ENCODE peak calls at places on chromosomes 13 and 19, in six cellular contexts. W is tibial artery, M is uterus, Z is HCT116, V is body of pancreas, Q is fibroblast of lung. P is an unnamed sample. For H3K4me1 and H3K27me3, the result is how much of the 10 kb centered on the place peaks cover.

GRCh38 chr19:18710986-18711751 is 27.7 kb downstream of the CRTC1 start:
- DNase-seq in V (no peak), W (peak), M (peak), Q (peak), Z (no peak), P (no peak)

GRCh38 chr19:29622191-29623070 is 16.3 kb downstream of the POP4 start:
- DNase-seq in M (no peak), Z (no peak), W (no peak), V (no peak), Q (no peak), P (no peak)

GRCh38 chr13:106383791-106384190 is 151.7 kb downstream of the EFNB2 start:
- DNase-seq in Q (no peak), M (no peak), V (no peak), Z (no peak), W (no peak), P (no peak)

GRCh38 chr13:19810996-19811881 is 28.5 kb upstream of the PSPC1 start:
- DNase-seq in Q (no peak), V (no peak), W (no peak), Z (no peak), M (no peak), P (no peak)

GRCh38 chr19:18417250-18418033 is 1.8 kb upstream of the SSBP4 start:
- DNase-seq in W (peak), V (peak), Z (no peak), Q (peak), M (peak), P (no peak)

GRCh38 chr19:17109962-17110598 is 34.5 kb downstream of the MYO9B start:
- DNase-seq in W (peak), M (no peak), Z (no peak), V (no peak), Q (no peak), P (no peak)

GRCh38 chr19:28027116-28027515 is 1185.8 kb downstream of the UQCRFS1 start:
- DNase-seq in Z (no peak), Q (peak), V (no peak), M (no peak), W (no peak), P (no peak)

GRCh38 chr19:49363265-49364082 is at the start of gene DKKL1:
- DNase-seq in Q (peak), V (peak), Z (peak), W (peak), M (peak), P (peak)

DNA sequence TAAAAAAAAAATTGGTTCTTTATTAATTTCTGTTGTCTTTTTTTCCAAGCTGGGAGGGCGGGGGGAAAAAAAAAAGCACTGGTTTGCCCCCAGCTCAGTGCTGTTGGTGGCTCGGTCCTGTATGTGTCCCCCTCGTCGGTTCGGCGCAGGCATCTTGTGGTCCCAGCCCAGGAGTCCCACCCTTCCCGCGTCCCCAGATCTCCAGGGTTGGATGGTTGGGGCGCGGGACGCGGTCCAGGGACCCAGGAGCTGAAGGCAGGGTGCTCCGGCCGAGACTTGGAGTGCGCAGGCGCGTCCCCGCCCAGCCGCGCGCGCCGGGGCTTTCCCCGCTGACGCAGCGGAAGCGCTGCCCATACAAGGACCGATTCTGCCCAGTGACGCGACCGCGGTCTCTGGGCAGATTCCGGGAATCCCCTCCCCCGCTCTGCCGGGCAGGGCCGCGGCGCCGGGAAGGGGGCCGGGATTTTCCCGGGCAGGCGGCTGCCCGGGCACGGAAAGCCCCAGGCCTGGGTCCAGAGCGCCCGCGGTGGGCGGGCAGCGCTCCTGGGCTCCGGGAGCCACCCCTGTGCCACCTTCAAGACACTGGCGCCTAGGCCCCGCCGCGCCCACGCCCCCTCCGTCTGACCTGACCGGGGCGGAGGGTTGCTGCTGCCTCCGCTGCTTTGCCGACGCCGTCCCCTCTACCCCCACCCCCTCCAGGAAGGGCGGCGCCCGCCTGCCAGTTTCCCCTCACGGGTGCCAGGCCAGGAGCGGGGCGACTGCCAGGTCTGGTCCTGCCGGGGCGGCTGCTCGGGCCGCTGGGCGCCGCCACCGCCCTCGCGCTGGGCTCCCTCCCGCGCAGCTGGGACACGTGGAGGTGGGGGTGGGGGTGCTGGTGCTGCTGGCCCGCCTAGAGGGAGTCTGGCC is 2.3 kb downstream of the JUNB start:
- DNase-seq in W (peak), M (peak), Z (peak), Q (peak), V (peak), P (peak)
- H3K4me1 ChIP-seq in W (under half), M (under half), Z (half or more), Q (under half), V (under half), P (under half)

DNA sequence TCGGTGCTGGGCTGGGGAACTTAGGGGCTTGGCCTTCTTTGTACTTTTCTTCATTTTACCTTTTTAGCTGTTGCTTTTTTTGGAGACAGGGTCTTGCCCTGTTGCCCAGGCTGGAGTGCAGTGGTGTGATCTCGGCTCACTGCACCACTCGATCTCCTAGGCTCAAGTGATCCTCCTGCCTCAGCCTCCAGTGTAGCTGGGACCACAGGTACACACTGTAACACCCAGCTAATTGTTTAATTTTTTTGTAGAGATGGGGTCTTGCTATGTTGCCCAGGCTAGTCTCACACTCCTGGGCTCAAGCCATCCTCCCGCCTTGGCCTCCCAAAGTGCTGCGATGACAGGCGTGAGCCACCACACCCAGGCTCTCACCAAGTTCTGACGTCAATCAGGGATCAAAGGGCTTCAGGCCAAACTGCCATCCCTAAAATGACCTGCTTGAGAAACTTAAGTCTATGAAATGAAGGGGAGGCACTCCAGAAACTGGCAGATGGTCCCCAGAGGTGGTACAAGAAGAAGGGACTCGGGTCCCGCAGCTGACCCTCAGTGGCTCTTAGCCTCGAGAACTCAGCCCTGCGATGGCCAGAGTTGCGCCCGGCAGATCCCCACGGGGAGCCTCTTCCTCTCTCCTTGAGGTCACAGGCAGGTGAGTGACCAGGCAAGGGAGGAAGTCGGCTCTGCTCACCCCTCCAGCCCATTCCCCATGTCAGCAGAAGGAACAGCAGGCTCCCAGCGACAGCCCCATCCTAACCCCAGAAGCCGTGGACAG is 61.7 kb downstream of the GNG7 start:
- DNase-seq in Q (no peak), V (no peak), W (no peak), M (no peak), Z (no peak), P (no peak)
- H3K27ac ChIP-seq in Q (no peak), V (no peak), W (no peak), M (no peak), Z (no peak), P (no peak)

GRCh38 chr19:32268381-32268780 is 77.0 kb upstream of the ZNF507 start:
- DNase-seq in Q (no peak), W (no peak), V (no peak), Z (no peak), M (no peak), P (no peak)

GRCh38 chr19:32269831-32270230 is 75.6 kb upstream of the ZNF507 start:
- DNase-seq in Z (no peak), V (no peak), Q (no peak), W (no peak), M (no peak), P (no peak)

DNA sequence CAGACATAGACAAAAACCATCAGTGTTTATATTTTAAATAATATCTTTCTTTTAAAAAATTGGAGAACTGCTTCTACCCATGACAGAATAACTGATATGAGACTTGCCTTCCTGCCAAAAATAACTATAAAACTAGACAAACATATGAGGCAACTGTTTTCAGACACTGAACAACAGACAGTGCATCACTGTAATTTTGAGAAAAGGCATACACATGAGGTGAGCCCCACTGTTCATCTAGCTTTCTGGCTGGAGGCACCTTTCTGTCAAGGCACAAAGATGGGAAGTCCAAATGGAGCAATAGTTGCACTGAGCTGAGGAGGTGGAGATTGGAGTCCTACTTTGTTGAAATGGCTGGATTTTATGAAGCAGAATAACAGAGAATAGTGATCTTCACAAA is 71.9 kb upstream of the ZNF507 start:
- DNase-seq in Z (no peak), Q (no peak), M (no peak), V (no peak), W (no peak), P (no peak)
- H3K27me3 ChIP-seq in Z (under half), Q (under half), M (under half), V (under half), W (under half), P (under half)

GRCh38 chr19:2237051-2237868 is 636 bp downstream of the SF3A2 start:
- DNase-seq in W (no peak), Q (no peak), V (no peak), Z (no peak), M (no peak), P (no peak)

GRCh38 chr19:2233601-2234280 is 2.4 kb downstream of the PLEKHJ1 start:
- DNase-seq in M (no peak), Z (no peak), Q (no peak), W (no peak), V (no peak), P (no peak)

GRCh38 chr19:2236285-2237050 is at the start of the genes PLEKHJ1 and SF3A2:
- DNase-seq in Q (peak), Z (peak), V (peak), W (peak), M (peak), P (peak)

GRCh38 chr19:2235396-2236284 is 489 bp downstream of the PLEKHJ1 start:
- DNase-seq in W (no peak), M (no peak), V (peak), Q (no peak), Z (no peak), P (no peak)

GRCh38 chr19:2235026-2235395 is 1.1 kb downstream of the PLEKHJ1 start:
- DNase-seq in V (no peak), W (no peak), M (no peak), Q (no peak), Z (no peak), P (no peak)
- H3K4me1 ChIP-seq in V (half or more), W (under half), M (under half), Q (under half), Z (under half), P (under half)

DNA sequence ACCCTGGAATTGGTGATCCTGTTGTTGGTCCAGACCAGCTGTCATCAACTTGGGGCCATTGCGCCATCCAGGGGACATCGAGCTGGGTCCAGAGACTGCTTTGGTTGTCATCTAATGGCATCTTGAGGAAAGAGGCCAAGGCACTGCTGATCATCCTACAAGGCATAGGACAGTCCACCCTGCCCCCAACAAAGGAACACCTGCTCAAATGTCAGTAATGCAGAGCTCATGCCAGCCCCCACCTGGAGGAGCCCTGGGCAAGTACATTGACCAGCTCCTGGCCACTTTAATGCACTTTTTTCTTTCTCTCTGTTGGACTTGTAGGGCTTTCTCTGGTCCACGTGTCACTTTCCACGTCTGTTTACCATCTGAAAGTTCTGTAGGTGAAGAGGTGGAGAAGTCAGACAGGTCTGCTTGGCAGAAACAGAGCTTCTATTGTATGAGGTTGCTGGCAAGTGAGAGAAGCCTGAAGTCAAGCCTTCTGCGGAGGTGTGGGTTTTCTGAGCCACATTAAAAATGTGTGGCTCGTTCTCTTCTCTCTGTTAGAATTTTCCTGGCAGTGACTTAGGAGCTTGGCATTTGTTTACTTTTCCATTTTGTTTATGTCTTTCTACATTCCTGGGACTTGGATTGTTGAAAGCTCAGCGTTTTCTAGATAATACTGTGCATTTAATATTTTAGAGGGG is 124.0 kb upstream of the RNF113B start:
- DNase-seq in V (peak), Q (peak), W (no peak), Z (no peak), M (no peak), P (peak)
- H3K27ac ChIP-seq in V (peak), Q (peak), W (no peak), Z (no peak), M (peak), P (no peak)

GRCh38 chr13:21673592-21674270 is 2.9 kb downstream of the FGF9 start:
- DNase-seq in Z (no peak), V (peak), M (no peak), W (no peak), Q (peak), P (no peak)

GRCh38 chr13:21676611-21677021 is 5.7 kb downstream of the FGF9 start:
- DNase-seq in V (peak), W (no peak), M (no peak), Q (no peak), Z (no peak), P (no peak)

GRCh38 chr13:21675095-21676007 is 4.5 kb downstream of the FGF9 start:
- DNase-seq in W (no peak), M (no peak), Z (no peak), V (peak), Q (no peak), P (no peak)

GRCh38 chr13:21674271-21675009 is 3.6 kb downstream of the FGF9 start:
- DNase-seq in M (no peak), V (peak), Q (no peak), W (no peak), Z (no peak), P (no peak)

DNA sequence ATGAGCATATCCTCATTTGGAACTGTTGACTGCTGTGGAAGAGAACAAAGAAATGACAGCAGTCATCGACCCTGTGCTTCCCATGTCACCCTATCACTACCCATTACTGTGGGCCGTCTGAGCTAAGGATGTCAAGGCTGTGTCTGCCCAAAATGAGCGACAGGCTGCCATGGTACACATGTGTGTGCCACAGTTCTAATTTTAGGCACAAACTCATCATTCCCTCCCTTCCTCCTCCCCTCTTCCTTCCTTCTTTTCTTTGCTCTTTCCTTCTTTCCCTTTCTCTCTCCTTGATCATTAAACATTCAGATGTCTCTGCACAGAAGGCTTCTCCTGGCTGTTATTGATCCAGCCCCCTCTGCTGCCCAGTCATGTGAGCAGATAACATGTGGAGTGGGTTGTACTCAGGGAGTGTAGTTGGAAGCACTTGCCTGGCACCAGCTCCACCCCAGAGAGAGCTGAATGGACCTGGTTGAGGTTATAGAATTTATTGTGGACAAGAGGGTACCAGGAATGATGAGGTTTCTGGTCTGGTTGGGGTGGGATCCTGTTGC is 6.3 kb downstream of the FGF9 start:
- DNase-seq in Q (no peak), V (no peak), Z (no peak), M (no peak), W (no peak), P (no peak)
- H3K27me3 ChIP-seq in Q (under half), V (under half), Z (under half), M (under half), W (under half), P (under half)

GRCh38 chr13:29907670-29908069 is 57.3 kb upstream of the UBL3 start:
- DNase-seq in W (no peak), V (no peak), Q (no peak), Z (no peak), M (no peak), P (no peak)
- H3K4me1 ChIP-seq in W (under half), V (under half), Q (under half), Z (under half), M (under half), P (under half)

P was measured in foreskin keratinocyte.